ENCODE peak calls at places on chromosomes 11 and 22, in six cellular contexts. U, W, X, H, T and N are unnamed samples.

GRCh38 chr11:134592391-134592990 is 180.4 kb upstream of the B3GAT1 start:
- DNase-seq in U (no peak), W (no peak), X (no peak), H (peak; percentile 37), T (no peak), N (no peak)

GRCh38 chr11:86205415-86206268 is 38.9 kb upstream of the EED start:
- DNase-seq in U (no peak), W (no peak), X (no peak), H (no peak), T (no peak), N (peak; percentile 68)

GRCh38 chr11:96607890-96608558 is 218.2 kb downstream of the JRKL start:
- DNase-seq in U (no peak), W (no peak), X (no peak), H (no peak), T (no peak), N (no peak)

GRCh38 chr11:134282121-134283045 is 6.2 kb downstream of the GLB1L3 start:
- DNase-seq in U (no peak), W (no peak), X (no peak), H (no peak), T (no peak), N (no peak)

GRCh38 chr11:119377961-119378667 is 3.4 kb downstream of the USP2 start:
- DNase-seq in U (no peak), W (no peak), X (no peak), H (no peak), T (no peak), N (no peak)

GRCh38 chr11:3147257-3147619 is 17.9 kb downstream of the OSBPL5 start:
- DNase-seq in U (no peak), W (peak; percentile 41), X (no peak), H (no peak), T (peak; percentile 55), N (no peak)

GRCh38 chr11:108912587-108912986 is 247.7 kb downstream of the DDX10 start:
- DNase-seq in U (no peak), W (no peak), X (no peak), H (peak; percentile 74), T (no peak), N (no peak)

GRCh38 chr22:20904008-20904979 is 12.9 kb upstream of the CRKL start:
- DNase-seq in U (no peak), W (peak; percentile 32), X (no peak), H (peak; percentile 87), T (no peak), N (peak; percentile 77)

GRCh38 chr11:123253223-123253622 is 58.2 kb upstream of the CLMP start:
- DNase-seq in U (no peak), W (no peak), X (no peak), H (no peak), T (no peak), N (no peak)

GRCh38 chr11:96082002-96082899 is 158.3 kb upstream of the MTMR2 start:
- DNase-seq in U (no peak), W (no peak), X (no peak), H (no peak), T (no peak), N (no peak)

GRCh38 chr11:9765320-9766101 is 101.6 kb downstream of the SWAP70 start:
- DNase-seq in U (no peak), W (peak; percentile 45), X (peak; percentile 74), H (peak; percentile 88), T (peak; percentile 80), N (no peak)

GRCh38 chr11:61172353-61172752 is 11.1 kb upstream of the VPS37C start:
- DNase-seq in U (no peak), W (no peak), X (no peak), H (no peak), T (no peak), N (no peak)

GRCh38 chr11:63274776-63275175 is 31.4 kb upstream of the SLC22A25 start:
- DNase-seq in U (no peak), W (no peak), X (no peak), H (no peak), T (no peak), N (no peak)
- TF ChIP-seq CTCF in U (no peak), W (no peak), X (no peak), H (no peak), T (no peak), N (no peak)

DNA sequence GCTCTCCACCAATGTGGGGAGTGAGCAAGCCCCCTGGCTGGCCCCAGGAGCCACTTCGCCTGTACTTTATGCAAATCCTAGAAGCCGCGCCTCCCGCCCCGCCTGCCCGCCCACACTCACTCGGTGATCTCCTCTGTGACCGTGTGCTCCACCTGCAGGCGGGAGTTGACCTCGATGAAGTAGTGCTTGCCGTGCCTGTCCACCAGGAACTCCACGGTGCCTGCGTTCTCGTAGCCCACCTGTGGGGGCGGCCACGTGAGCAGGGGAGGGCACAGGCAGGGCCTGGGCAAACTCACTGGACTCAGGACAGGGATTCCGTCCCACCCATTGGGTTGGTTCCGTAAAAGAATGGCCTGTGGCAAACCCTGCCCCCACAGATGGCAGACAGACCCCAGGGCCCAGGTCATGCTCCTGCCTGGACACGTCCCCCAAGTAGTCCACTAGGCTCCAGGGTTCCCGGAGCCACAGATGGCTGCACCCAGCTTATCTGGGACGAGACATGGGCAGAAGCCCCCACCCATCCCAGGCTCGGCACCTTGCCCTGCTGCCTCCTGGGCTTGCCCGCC is 11.9 kb downstream of the LRFN4 start:
- DNase-seq in U (peak; percentile 79), W (no peak), X (no peak), H (no peak), T (no peak), N (no peak)
- TF ChIP-seq CTCF in U (peak; percentile 32), W (no peak), X (peak; percentile 16), H (peak; percentile 43), T (no peak), N (peak; percentile 44)

GRCh38 chr11:126874831-126875230 is 125.7 kb downstream of the KIRREL3 start:
- DNase-seq in U (no peak), W (no peak), X (no peak), H (no peak), T (no peak), N (no peak)
- TF ChIP-seq CTCF in U (no peak), W (no peak), X (no peak), H (peak; percentile 53), T (no peak), N (no peak)

DNA sequence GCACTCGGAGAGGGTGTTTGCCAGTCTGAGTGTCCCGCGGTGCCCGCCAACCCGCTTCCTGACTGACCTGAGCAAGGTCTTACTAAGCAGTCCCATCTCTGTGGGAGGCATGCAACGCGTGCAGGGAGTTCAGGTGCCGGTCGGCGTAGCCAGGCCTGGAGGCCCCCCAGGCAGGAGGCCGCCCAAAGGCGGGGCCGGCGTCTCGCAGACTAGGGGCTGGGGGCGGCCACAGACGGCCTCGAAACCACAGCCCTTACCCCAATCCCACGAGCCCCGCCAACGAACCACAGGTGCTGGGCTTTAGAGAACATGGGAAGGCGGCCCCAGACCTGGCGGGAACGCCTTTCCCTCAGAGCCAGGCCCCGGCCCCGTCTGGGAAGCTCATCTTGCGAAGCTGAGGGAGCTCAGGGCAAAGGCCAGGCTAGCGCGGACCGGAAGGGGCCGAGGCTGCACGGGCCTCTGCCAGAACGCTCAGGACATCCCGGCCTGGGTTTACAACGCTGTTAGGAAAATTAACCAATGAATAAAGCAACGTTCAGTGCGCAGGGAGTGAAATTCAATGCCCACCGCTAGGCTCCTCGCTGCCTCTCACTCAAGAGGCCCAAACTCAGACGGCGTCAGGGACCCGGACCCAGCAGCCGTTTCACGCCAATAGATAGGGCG is 2.1 kb upstream of the MTFP1 start:
- DNase-seq in U (peak; percentile 69), W (no peak), X (no peak), H (no peak), T (no peak), N (peak; percentile 58)
- TF ChIP-seq CTCF in U (no peak), W (peak; percentile 14), X (no peak), H (no peak), T (peak; percentile 6), N (no peak)

GRCh38 chr11:125062931-125063428 is at the start of gene SLC37A2:
- DNase-seq in U (peak; percentile 69), W (peak; percentile 24), X (peak; percentile 58), H (peak; percentile 27), T (peak; percentile 79), N (peak; percentile 95)
- TF ChIP-seq CTCF in U (no peak), W (peak; percentile 18), X (peak; percentile 46), H (no peak), T (peak; percentile 20), N (peak; percentile 26)

GRCh38 chr11:34364102-34364501 is 6.3 kb upstream of the ABTB2 start:
- DNase-seq in U (no peak), W (no peak), X (no peak), H (no peak), T (no peak), N (no peak)

GRCh38 chr11:34363363-34364084 is 5.7 kb upstream of the ABTB2 start:
- DNase-seq in U (no peak), W (no peak), X (no peak), H (no peak), T (no peak), N (no peak)

DNA sequence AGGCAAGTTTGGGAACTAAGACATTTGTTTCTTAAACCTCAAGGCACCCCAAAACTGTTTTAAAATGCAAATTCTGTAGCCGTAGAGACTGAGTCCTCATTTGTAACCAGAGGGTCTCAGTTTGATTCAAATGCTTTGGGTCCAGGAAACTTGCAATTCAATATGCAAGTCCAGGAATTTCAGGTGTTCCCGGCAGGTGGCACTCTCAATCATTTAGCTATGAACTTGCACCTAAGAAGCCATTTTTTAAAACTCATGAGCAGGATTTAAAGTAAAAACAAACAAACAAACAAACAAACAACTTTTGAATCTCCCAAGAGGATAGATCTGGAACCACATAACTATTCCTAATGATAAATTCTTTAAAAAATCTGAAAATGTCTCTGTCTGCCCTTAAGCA is 8.7 kb upstream of the ABTB2 start:
- DNase-seq in U (no peak), W (no peak), X (no peak), H (no peak), T (no peak), N (no peak)
- TF ChIP-seq CTCF in U (peak; percentile 26), W (no peak), X (peak; percentile 40), H (peak; percentile 32), T (peak; percentile 27), N (no peak)

GRCh38 chr11:102780491-102780918 is at the start of gene MMP10:
- DNase-seq in U (no peak), W (no peak), X (no peak), H (peak; percentile 74), T (no peak), N (no peak)
- TF ChIP-seq CTCF in U (no peak), W (no peak), X (no peak), H (peak; percentile 73), T (no peak), N (peak; percentile 36)

DNA sequence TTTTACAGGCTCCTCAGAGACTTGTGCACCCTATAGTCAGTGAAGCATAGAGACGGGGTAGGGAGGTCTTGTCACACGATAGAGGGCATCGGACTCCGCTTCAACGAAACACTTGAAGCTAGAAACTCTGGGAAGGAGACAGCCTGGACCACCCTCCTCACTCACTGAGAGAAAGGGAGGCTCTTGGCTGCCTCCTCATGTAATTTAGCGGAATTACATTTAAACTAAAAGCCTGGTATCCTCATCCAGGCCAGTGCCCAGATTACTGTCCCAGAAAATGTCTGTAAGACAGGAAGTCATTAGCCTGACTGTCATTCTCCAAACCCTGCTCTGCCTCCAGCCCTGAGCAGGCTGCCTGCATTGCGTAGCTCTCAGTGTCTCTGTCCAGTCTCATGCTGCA is 36.0 kb downstream of the TTLL1 start:
- DNase-seq in U (no peak), W (no peak), X (no peak), H (no peak), T (no peak), N (no peak)
- TF ChIP-seq CTCF in U (no peak), W (no peak), X (no peak), H (peak; percentile 44), T (no peak), N (peak; percentile 43)

GRCh38 chr11:44903518-44903917 is 47.2 kb downstream of the TP53I11 start:
- DNase-seq in U (no peak), W (no peak), X (no peak), H (no peak), T (no peak), N (no peak)
- TF ChIP-seq CTCF in U (no peak), W (no peak), X (no peak), H (no peak), T (no peak), N (no peak)